ENCODE peak calls at places on chromosomes 12 and 14, in nine cellular contexts. J is stimulated activated naive CD8-positive, alpha-beta T cell treated with anti-CD3 and anti-CD28 coated beads, Interleukin-15, Interleukin-2, amounts not matched to agents 100 U/mL and 50 U/mL, for 24 hours; A is A549; R is sciatic nerve; H is naive B cell; K is right lobe of liver; I is right cardiac atrium; V is heart right ventricle; E is stimulated activated effector memory CD8-positive, alpha-beta T cell treated with anti-CD3 and anti-CD28 coated beads, Interleukin-12 subunit alpha, Interleukin-12 subunit beta, amount 100 ng/mL, for 72 hours. C is an unnamed sample.

GRCh38 chr12:49562831-49563230 is 5.1 kb downstream of the MCRS1 start:
- ATAC-seq in J (no peak), A (no peak), R (no peak), H (no peak), E (no peak), K (no peak), I (no peak), V (no peak), C (no peak)

GRCh38 chr12:45138609-45139008 is 77.3 kb upstream of the ANO6 start:
- ATAC-seq in H (no peak), R (no peak), A (no peak), J (no peak), E (no peak), K (no peak), V (no peak), I (no peak), C (no peak)

GRCh38 chr14:36315159-36315853 is 5.1 kb downstream of the MBIP start:
- ATAC-seq in E (peak; percentile 90), H (no peak), J (peak; percentile 84), K (no peak), R (no peak), V (no peak), I (no peak), A (no peak), C (peak; percentile 87)

GRCh38 chr14:75981426-75981825 is 369 bp downstream of the TGFB3 start:
- ATAC-seq in R (peak; percentile 5), V (peak; percentile 2), A (no peak), K (peak; percentile 1), E (peak; percentile 77), H (peak; percentile 44), J (peak; percentile 49), I (no peak), C (peak; percentile 47)

GRCh38 chr12:100254876-100255275 is 12.0 kb downstream of the DEPDC4 start:
- ATAC-seq in E (no peak), K (no peak), V (no peak), R (no peak), H (no peak), I (no peak), A (no peak), J (no peak), C (no peak)

GRCh38 chr12:85683051-85683450 is 153.2 kb downstream of the RASSF9 start:
- ATAC-seq in E (no peak), K (no peak), V (no peak), R (no peak), I (no peak), H (no peak), A (no peak), J (no peak), C (no peak)

GRCh38 chr12:71870409-71870808 is 30.9 kb downstream of the TBC1D15 start:
- ATAC-seq in A (no peak), V (no peak), H (no peak), K (no peak), I (no peak), R (no peak), E (no peak), J (no peak), C (no peak)

GRCh38 chr12:92574911-92575570 is 127.7 kb upstream of the PLEKHG7 start:
- ATAC-seq in J (no peak), K (peak; percentile 68), R (peak; percentile 41), H (no peak), A (peak; percentile 48), E (no peak), I (peak; percentile 74), V (no peak), C (no peak)